ENCODE peak calls at places on chromosomes 16 and 17, in nine cellular contexts. One of them, this sample, is unnamed.

GRCh38 chr17:77439382-77440013 is 298.7 kb downstream of the SEC14L1 start:
- DNase-seq in ovary: no peak
- DNase-seq in prostate gland: no peak
- DNase-seq in adrenal gland: no peak
- DNase-seq in IMR-90: no peak
- DNase-seq in A549: no peak
- DNase-seq in GM12878: no peak
- DNase-seq in esophagus squamous epithelium: no peak
- DNase-seq in H54: no peak
- DNase-seq in this sample: peak

GRCh38 chr17:78484300-78485159 is 92.7 kb downstream of the DNAH17 start:
- DNase-seq in esophagus squamous epithelium: no peak
- DNase-seq in IMR-90: no peak
- DNase-seq in adrenal gland: no peak
- DNase-seq in A549: peak
- DNase-seq in GM12878: no peak
- DNase-seq in H54: peak
- DNase-seq in ovary: no peak
- DNase-seq in prostate gland: no peak
- DNase-seq in this sample: peak

GRCh38 chr16:85220125-85220839 is 108.0 kb upstream of the CIBAR2 start:
- DNase-seq in A549: no peak
- DNase-seq in IMR-90: peak
- DNase-seq in H54: no peak
- DNase-seq in GM12878: no peak
- DNase-seq in esophagus squamous epithelium: no peak
- DNase-seq in ovary: peak
- DNase-seq in adrenal gland: peak
- DNase-seq in prostate gland: peak
- DNase-seq in this sample: no peak

GRCh38 chr16:56068314-56068713 is 123.0 kb upstream of the GNAO1 start:
- DNase-seq in IMR-90: no peak
- DNase-seq in GM12878: no peak
- DNase-seq in A549: no peak
- DNase-seq in H54: no peak
- DNase-seq in prostate gland: no peak
- DNase-seq in esophagus squamous epithelium: no peak
- DNase-seq in adrenal gland: no peak
- DNase-seq in ovary: no peak
- DNase-seq in this sample: no peak

GRCh38 chr17:6086603-6087400 is 16.6 kb downstream of the WSCD1 start:
- DNase-seq in esophagus squamous epithelium: no peak
- DNase-seq in H54: no peak
- DNase-seq in adrenal gland: no peak
- DNase-seq in IMR-90: no peak
- DNase-seq in ovary: no peak
- DNase-seq in GM12878: no peak
- DNase-seq in A549: no peak
- DNase-seq in prostate gland: no peak
- DNase-seq in this sample: no peak

GRCh38 chr16:56753410-56753809 is 23.5 kb downstream of the NUP93 start:
- DNase-seq in ovary: no peak
- DNase-seq in adrenal gland: no peak
- DNase-seq in esophagus squamous epithelium: no peak
- DNase-seq in GM12878: no peak
- DNase-seq in H54: no peak
- DNase-seq in IMR-90: peak
- DNase-seq in A549: no peak
- DNase-seq in prostate gland: no peak
- DNase-seq in this sample: no peak

GRCh38 chr17:4450710-4451316 is 17.1 kb downstream of the SPNS3 start:
- DNase-seq in ovary: no peak
- DNase-seq in GM12878: no peak
- DNase-seq in adrenal gland: no peak
- DNase-seq in esophagus squamous epithelium: no peak
- DNase-seq in IMR-90: no peak
- DNase-seq in prostate gland: no peak
- DNase-seq in A549: no peak
- DNase-seq in H54: no peak
- DNase-seq in this sample: no peak

GRCh38 chr16:27690604-27691003 is 140.7 kb downstream of the KATNIP start:
- DNase-seq in adrenal gland: peak
- DNase-seq in GM12878: no peak
- DNase-seq in esophagus squamous epithelium: no peak
- DNase-seq in H54: peak
- DNase-seq in ovary: no peak
- DNase-seq in IMR-90: peak
- DNase-seq in prostate gland: no peak
- DNase-seq in A549: peak
- DNase-seq in this sample: peak

GRCh38 chr17:1577657-1578428 is 15.3 kb upstream of the PITPNA start:
- DNase-seq in esophagus squamous epithelium: no peak
- DNase-seq in A549: no peak
- DNase-seq in IMR-90: no peak
- DNase-seq in prostate gland: no peak
- DNase-seq in adrenal gland: peak
- DNase-seq in ovary: no peak
- DNase-seq in GM12878: no peak
- DNase-seq in H54: no peak
- DNase-seq in this sample: peak

GRCh38 chr17:72998343-72998742 is 94.1 kb downstream of the SLC39A11 start:
- DNase-seq in esophagus squamous epithelium: no peak
- DNase-seq in ovary: no peak
- DNase-seq in prostate gland: no peak
- DNase-seq in adrenal gland: no peak
- DNase-seq in H54: no peak
- DNase-seq in A549: no peak
- DNase-seq in IMR-90: no peak
- DNase-seq in GM12878: no peak
- DNase-seq in this sample: no peak

GRCh38 chr16:60142991-60143705 is 1409.0 kb upstream of the GOT2 start:
- DNase-seq in A549: no peak
- DNase-seq in ovary: no peak
- DNase-seq in adrenal gland: no peak
- DNase-seq in esophagus squamous epithelium: no peak
- DNase-seq in prostate gland: no peak
- DNase-seq in IMR-90: no peak
- DNase-seq in H54: no peak
- DNase-seq in GM12878: no peak
- DNase-seq in this sample: no peak

DNA sequence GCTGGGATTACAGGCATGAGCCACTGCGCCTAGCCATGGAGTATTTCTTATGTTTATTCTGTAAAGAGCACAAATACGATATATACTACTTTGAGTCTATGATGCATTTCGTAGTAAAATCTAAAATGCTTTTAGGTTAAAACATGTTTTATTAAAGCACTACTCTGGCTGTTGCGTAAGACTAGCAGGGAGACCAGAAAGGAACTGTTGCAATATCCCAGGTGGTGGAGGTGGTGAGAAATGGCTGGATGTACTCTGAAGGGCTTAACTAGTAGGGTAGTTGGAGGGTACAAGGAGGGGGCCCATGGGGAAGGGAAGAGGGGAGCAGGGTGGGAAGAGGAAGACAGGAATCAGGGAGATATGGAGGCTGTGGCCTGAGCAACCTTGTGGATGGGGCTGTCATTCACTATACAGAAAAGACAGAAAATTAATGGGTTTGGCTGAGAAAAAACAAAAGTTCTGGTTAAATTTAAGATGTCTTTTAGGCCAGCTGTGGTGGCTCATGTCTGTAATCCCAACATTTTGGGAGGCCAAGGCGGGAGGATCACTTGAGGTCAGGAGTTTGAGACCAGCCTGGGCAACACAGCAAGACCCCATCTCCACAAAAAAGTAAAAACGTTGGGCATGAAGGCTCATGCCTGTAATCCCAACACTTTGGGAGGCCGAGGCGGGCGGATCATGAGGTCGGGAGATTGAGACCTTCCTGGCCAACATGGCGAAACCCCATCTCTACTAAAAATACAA is 35.8 kb downstream of the ST3GAL2 start:
- DNase-seq in A549: no peak
- DNase-seq in H54: no peak
- DNase-seq in prostate gland: no peak
- DNase-seq in GM12878: no peak
- DNase-seq in IMR-90: peak
- DNase-seq in esophagus squamous epithelium: no peak
- DNase-seq in ovary: no peak
- DNase-seq in adrenal gland: no peak
- DNase-seq in this sample: peak
- TF ChIP-seq POLR2A in A549: no peak
- TF ChIP-seq POLR2A in H54: no peak
- TF ChIP-seq POLR2A in prostate gland: no peak
- TF ChIP-seq POLR2A in GM12878: no peak
- TF ChIP-seq POLR2A in IMR-90: no peak
- TF ChIP-seq POLR2A in esophagus squamous epithelium: no peak
- TF ChIP-seq POLR2A in ovary: no peak
- TF ChIP-seq POLR2A in adrenal gland: no peak
- TF ChIP-seq POLR2A in this sample: no peak

GRCh38 chr17:75680431-75680830 is 13.3 kb downstream of the SAP30BP start:
- DNase-seq in A549: no peak
- DNase-seq in esophagus squamous epithelium: no peak
- DNase-seq in ovary: no peak
- DNase-seq in IMR-90: no peak
- DNase-seq in adrenal gland: no peak
- DNase-seq in prostate gland: no peak
- DNase-seq in H54: no peak
- DNase-seq in GM12878: no peak
- DNase-seq in this sample: no peak
- TF ChIP-seq POLR2A in A549: no peak
- TF ChIP-seq POLR2A in esophagus squamous epithelium: no peak
- TF ChIP-seq POLR2A in ovary: no peak
- TF ChIP-seq POLR2A in IMR-90: no peak
- TF ChIP-seq POLR2A in adrenal gland: no peak
- TF ChIP-seq POLR2A in prostate gland: no peak
- TF ChIP-seq POLR2A in H54: no peak
- TF ChIP-seq POLR2A in GM12878: peak
- TF ChIP-seq POLR2A in this sample: no peak

GRCh38 chr17:36481829-36482228 is 4.7 kb upstream of the ZNHIT3 start:
- DNase-seq in IMR-90: no peak
- DNase-seq in A549: no peak
- DNase-seq in H54: no peak
- DNase-seq in adrenal gland: no peak
- DNase-seq in ovary: no peak
- DNase-seq in esophagus squamous epithelium: no peak
- DNase-seq in prostate gland: no peak
- DNase-seq in GM12878: no peak
- DNase-seq in this sample: no peak

GRCh38 chr17:36485027-36485426 is 1.5 kb upstream of the ZNHIT3 start:
- DNase-seq in A549: no peak
- DNase-seq in esophagus squamous epithelium: no peak
- DNase-seq in GM12878: no peak
- DNase-seq in H54: no peak
- DNase-seq in ovary: no peak
- DNase-seq in IMR-90: no peak
- DNase-seq in adrenal gland: no peak
- DNase-seq in prostate gland: no peak
- DNase-seq in this sample: no peak

GRCh38 chr17:36486204-36487194 is at the start of gene ZNHIT3:
- DNase-seq in H54: peak
- DNase-seq in esophagus squamous epithelium: peak
- DNase-seq in A549: peak
- DNase-seq in GM12878: peak
- DNase-seq in adrenal gland: peak
- DNase-seq in prostate gland: peak
- DNase-seq in IMR-90: peak
- DNase-seq in ovary: peak
- DNase-seq in this sample: peak

GRCh38 chr17:36482611-36483504 is 3.6 kb upstream of the ZNHIT3 start:
- DNase-seq in prostate gland: peak
- DNase-seq in A549: peak
- DNase-seq in IMR-90: peak
- DNase-seq in adrenal gland: peak
- DNase-seq in H54: peak
- DNase-seq in ovary: peak
- DNase-seq in GM12878: peak
- DNase-seq in esophagus squamous epithelium: no peak
- DNase-seq in this sample: peak

DNA sequence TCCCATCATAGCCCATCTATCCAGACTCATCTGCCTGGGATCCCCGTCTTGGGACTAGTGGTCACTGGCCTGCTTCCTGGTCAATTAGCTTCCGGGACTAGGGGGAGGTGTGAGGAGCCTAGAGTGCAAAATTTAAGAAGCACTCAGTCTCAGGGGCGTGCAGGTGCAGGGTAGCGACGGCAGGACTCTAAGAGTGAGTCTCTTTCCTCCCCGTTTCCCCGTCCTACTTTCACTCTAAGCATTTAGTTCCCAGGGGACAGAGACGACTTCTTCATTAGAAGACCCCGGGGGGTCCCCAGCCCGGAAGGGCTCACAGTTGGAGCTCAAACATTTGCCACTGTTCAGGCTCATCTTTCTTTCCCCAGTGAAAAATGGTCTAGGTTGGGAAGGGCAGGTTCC is 677 bp upstream of the ZNHIT3 start:
- DNase-seq in GM12878: no peak
- DNase-seq in IMR-90: no peak
- DNase-seq in esophagus squamous epithelium: no peak
- DNase-seq in A549: no peak
- DNase-seq in H54: no peak
- DNase-seq in ovary: no peak
- DNase-seq in prostate gland: no peak
- DNase-seq in adrenal gland: no peak
- DNase-seq in this sample: peak
- TF ChIP-seq POLR2A in GM12878: no peak
- TF ChIP-seq POLR2A in IMR-90: no peak
- TF ChIP-seq POLR2A in esophagus squamous epithelium: no peak
- TF ChIP-seq POLR2A in A549: no peak
- TF ChIP-seq POLR2A in H54: no peak
- TF ChIP-seq POLR2A in ovary: no peak
- TF ChIP-seq POLR2A in prostate gland: no peak
- TF ChIP-seq POLR2A in adrenal gland: no peak
- TF ChIP-seq POLR2A in this sample: no peak

GRCh38 chr16:89401641-89402445 is 88.5 kb downstream of the ANKRD11 start:
- DNase-seq in IMR-90: no peak
- DNase-seq in ovary: no peak
- DNase-seq in GM12878: no peak
- DNase-seq in H54: no peak
- DNase-seq in A549: no peak
- DNase-seq in prostate gland: no peak
- DNase-seq in esophagus squamous epithelium: no peak
- DNase-seq in adrenal gland: no peak
- DNase-seq in this sample: no peak
- TF ChIP-seq POLR2A in IMR-90: no peak
- TF ChIP-seq POLR2A in ovary: no peak
- TF ChIP-seq POLR2A in GM12878: no peak
- TF ChIP-seq POLR2A in H54: no peak
- TF ChIP-seq POLR2A in A549: no peak
- TF ChIP-seq POLR2A in prostate gland: no peak
- TF ChIP-seq POLR2A in esophagus squamous epithelium: no peak
- TF ChIP-seq POLR2A in adrenal gland: no peak
- TF ChIP-seq POLR2A in this sample: no peak

DNA sequence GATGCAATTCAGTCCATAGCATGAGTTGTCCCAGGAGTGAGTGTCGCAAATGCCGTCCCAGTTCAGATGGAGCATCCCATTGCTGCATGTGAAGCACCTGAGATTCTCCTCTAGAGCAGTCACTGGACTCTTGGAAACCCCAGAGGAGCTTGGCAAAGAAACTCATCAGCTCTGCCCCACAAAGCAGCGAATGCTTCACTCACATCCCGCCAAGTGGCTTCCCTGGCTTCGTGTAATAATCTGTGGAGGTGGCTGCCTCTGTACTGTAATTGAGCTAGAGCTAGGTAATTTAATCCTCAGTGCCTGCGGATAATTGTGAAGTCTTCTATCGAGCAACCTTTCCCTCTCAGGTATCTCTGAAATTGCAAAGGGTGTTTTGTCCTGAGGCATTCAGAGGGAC is 107.1 kb downstream of the SNX29 start:
- DNase-seq in prostate gland: no peak
- DNase-seq in adrenal gland: no peak
- DNase-seq in GM12878: no peak
- DNase-seq in H54: no peak
- DNase-seq in A549: no peak
- DNase-seq in IMR-90: no peak
- DNase-seq in esophagus squamous epithelium: no peak
- DNase-seq in ovary: no peak
- DNase-seq in this sample: no peak
- TF ChIP-seq POLR2A in prostate gland: no peak
- TF ChIP-seq POLR2A in adrenal gland: no peak
- TF ChIP-seq POLR2A in GM12878: no peak
- TF ChIP-seq POLR2A in H54: no peak
- TF ChIP-seq POLR2A in A549: no peak
- TF ChIP-seq POLR2A in IMR-90: no peak
- TF ChIP-seq POLR2A in esophagus squamous epithelium: no peak
- TF ChIP-seq POLR2A in ovary: no peak
- TF ChIP-seq POLR2A in this sample: no peak

This sample was measured in NB4.